ENCODE peak calls at places on chromosome 9, in nine cellular contexts. One of them, this sample, is unnamed.

GRCh38 chr9:122261469-122261881 is 3.2 kb downstream of the RBM18 start:
- DNase-seq in fibroblast of mammary gland: peak; percentile 72
- DNase-seq in effector memory CD8-positive, alpha-beta T cell: no peak
- DNase-seq in posterior cingulate gyrus: no peak
- DNase-seq in stimulated activated CD8-positive, alpha-beta memory T cell treated with anti-CD3 and anti-CD28 coated beads, Interleukin-15, amount 100 ng/mL, for 1 hour: no peak
- DNase-seq in psoas muscle: peak; percentile 79
- DNase-seq in T-helper 1 cell: no peak
- DNase-seq in GDM1: no peak
- DNase-seq in GM12891: no peak
- DNase-seq in this sample: peak; percentile 89

GRCh38 chr9:15635752-15636151 is 82.9 kb downstream of the CCDC171 start:
- DNase-seq in stimulated activated CD8-positive, alpha-beta memory T cell treated with anti-CD3 and anti-CD28 coated beads, Interleukin-15, amount 100 ng/mL, for 1 hour: no peak
- DNase-seq in posterior cingulate gyrus: no peak
- DNase-seq in psoas muscle: no peak
- DNase-seq in fibroblast of mammary gland: no peak
- DNase-seq in effector memory CD8-positive, alpha-beta T cell: no peak
- DNase-seq in T-helper 1 cell: no peak
- DNase-seq in GDM1: peak; percentile 5
- DNase-seq in GM12891: no peak
- DNase-seq in this sample: no peak

GRCh38 chr9:21828853-21829405 is 26.5 kb downstream of the MTAP start:
- DNase-seq in posterior cingulate gyrus: no peak
- DNase-seq in stimulated activated CD8-positive, alpha-beta memory T cell treated with anti-CD3 and anti-CD28 coated beads, Interleukin-15, amount 100 ng/mL, for 1 hour: no peak
- DNase-seq in T-helper 1 cell: no peak
- DNase-seq in GM12891: no peak
- DNase-seq in GDM1: no peak
- DNase-seq in psoas muscle: no peak
- DNase-seq in effector memory CD8-positive, alpha-beta T cell: no peak
- DNase-seq in fibroblast of mammary gland: no peak
- DNase-seq in this sample: peak; percentile 40

GRCh38 chr9:124220551-124221451 is 36.9 kb upstream of the NEK6 start:
- DNase-seq in stimulated activated CD8-positive, alpha-beta memory T cell treated with anti-CD3 and anti-CD28 coated beads, Interleukin-15, amount 100 ng/mL, for 1 hour: no peak
- DNase-seq in posterior cingulate gyrus: no peak
- DNase-seq in effector memory CD8-positive, alpha-beta T cell: no peak
- DNase-seq in fibroblast of mammary gland: peak; percentile 68
- DNase-seq in GDM1: no peak
- DNase-seq in GM12891: no peak
- DNase-seq in T-helper 1 cell: no peak
- DNase-seq in psoas muscle: peak; percentile 48
- DNase-seq in this sample: peak; percentile 15

GRCh38 chr9:35612843-35613242 is 5.4 kb downstream of the CD72 start:
- DNase-seq in effector memory CD8-positive, alpha-beta T cell: no peak
- DNase-seq in psoas muscle: no peak
- DNase-seq in stimulated activated CD8-positive, alpha-beta memory T cell treated with anti-CD3 and anti-CD28 coated beads, Interleukin-15, amount 100 ng/mL, for 1 hour: no peak
- DNase-seq in posterior cingulate gyrus: no peak
- DNase-seq in T-helper 1 cell: no peak
- DNase-seq in fibroblast of mammary gland: no peak
- DNase-seq in GM12891: no peak
- DNase-seq in GDM1: no peak
- DNase-seq in this sample: no peak

GRCh38 chr9:137053944-137054931 is at the start of gene ENTPD2:
- DNase-seq in fibroblast of mammary gland: no peak
- DNase-seq in psoas muscle: no peak
- DNase-seq in GM12891: no peak
- DNase-seq in effector memory CD8-positive, alpha-beta T cell: no peak
- DNase-seq in T-helper 1 cell: peak; percentile 43
- DNase-seq in GDM1: no peak
- DNase-seq in stimulated activated CD8-positive, alpha-beta memory T cell treated with anti-CD3 and anti-CD28 coated beads, Interleukin-15, amount 100 ng/mL, for 1 hour: no peak
- DNase-seq in posterior cingulate gyrus: no peak
- DNase-seq in this sample: no peak

GRCh38 chr9:121750715-121751623 is 99.5 kb downstream of the DAB2IP start:
- DNase-seq in stimulated activated CD8-positive, alpha-beta memory T cell treated with anti-CD3 and anti-CD28 coated beads, Interleukin-15, amount 100 ng/mL, for 1 hour: no peak
- DNase-seq in T-helper 1 cell: no peak
- DNase-seq in psoas muscle: no peak
- DNase-seq in posterior cingulate gyrus: peak; percentile 56
- DNase-seq in effector memory CD8-positive, alpha-beta T cell: no peak
- DNase-seq in GDM1: no peak
- DNase-seq in GM12891: no peak
- DNase-seq in fibroblast of mammary gland: no peak
- DNase-seq in this sample: no peak

GRCh38 chr9:93900971-93901861 is 53.9 kb downstream of the BARX1 start:
- DNase-seq in T-helper 1 cell: no peak
- DNase-seq in psoas muscle: peak; percentile 32
- DNase-seq in fibroblast of mammary gland: no peak
- DNase-seq in effector memory CD8-positive, alpha-beta T cell: no peak
- DNase-seq in stimulated activated CD8-positive, alpha-beta memory T cell treated with anti-CD3 and anti-CD28 coated beads, Interleukin-15, amount 100 ng/mL, for 1 hour: no peak
- DNase-seq in posterior cingulate gyrus: no peak
- DNase-seq in GM12891: peak; percentile 2
- DNase-seq in GDM1: no peak
- DNase-seq in this sample: no peak

GRCh38 chr9:110351009-110351467 is 13.4 kb upstream of the TXNDC8 start:
- DNase-seq in fibroblast of mammary gland: peak; percentile 85
- DNase-seq in GDM1: no peak
- DNase-seq in T-helper 1 cell: no peak
- DNase-seq in posterior cingulate gyrus: no peak
- DNase-seq in effector memory CD8-positive, alpha-beta T cell: no peak
- DNase-seq in GM12891: no peak
- DNase-seq in stimulated activated CD8-positive, alpha-beta memory T cell treated with anti-CD3 and anti-CD28 coated beads, Interleukin-15, amount 100 ng/mL, for 1 hour: no peak
- DNase-seq in psoas muscle: no peak
- DNase-seq in this sample: peak; percentile 74

GRCh38 chr9:71130521-71130920 is 9.1 kb upstream of the TRPM3 start:
- DNase-seq in GM12891: no peak
- DNase-seq in fibroblast of mammary gland: no peak
- DNase-seq in effector memory CD8-positive, alpha-beta T cell: no peak
- DNase-seq in psoas muscle: no peak
- DNase-seq in GDM1: no peak
- DNase-seq in T-helper 1 cell: no peak
- DNase-seq in posterior cingulate gyrus: no peak
- DNase-seq in stimulated activated CD8-positive, alpha-beta memory T cell treated with anti-CD3 and anti-CD28 coated beads, Interleukin-15, amount 100 ng/mL, for 1 hour: no peak
- DNase-seq in this sample: no peak

GRCh38 chr9:77896269-77897245 is 135.1 kb downstream of the GNAQ start:
- DNase-seq in T-helper 1 cell: no peak
- DNase-seq in GDM1: no peak
- DNase-seq in psoas muscle: peak; percentile 33
- DNase-seq in GM12891: no peak
- DNase-seq in fibroblast of mammary gland: no peak
- DNase-seq in stimulated activated CD8-positive, alpha-beta memory T cell treated with anti-CD3 and anti-CD28 coated beads, Interleukin-15, amount 100 ng/mL, for 1 hour: no peak
- DNase-seq in posterior cingulate gyrus: no peak
- DNase-seq in effector memory CD8-positive, alpha-beta T cell: no peak
- DNase-seq in this sample: no peak

GRCh38 chr9:77092536-77092935 is 73.1 kb downstream of the FOXB2 start:
- DNase-seq in effector memory CD8-positive, alpha-beta T cell: no peak
- DNase-seq in T-helper 1 cell: no peak
- DNase-seq in psoas muscle: no peak
- DNase-seq in fibroblast of mammary gland: peak; percentile 39
- DNase-seq in GM12891: no peak
- DNase-seq in GDM1: no peak
- DNase-seq in posterior cingulate gyrus: no peak
- DNase-seq in stimulated activated CD8-positive, alpha-beta memory T cell treated with anti-CD3 and anti-CD28 coated beads, Interleukin-15, amount 100 ng/mL, for 1 hour: no peak
- DNase-seq in this sample: peak; percentile 34

GRCh38 chr9:109751253-109751652 is 28.7 kb upstream of the PALM2AKAP2 start:
- DNase-seq in stimulated activated CD8-positive, alpha-beta memory T cell treated with anti-CD3 and anti-CD28 coated beads, Interleukin-15, amount 100 ng/mL, for 1 hour: no peak
- DNase-seq in GDM1: no peak
- DNase-seq in GM12891: no peak
- DNase-seq in fibroblast of mammary gland: no peak
- DNase-seq in posterior cingulate gyrus: no peak
- DNase-seq in psoas muscle: no peak
- DNase-seq in T-helper 1 cell: no peak
- DNase-seq in effector memory CD8-positive, alpha-beta T cell: no peak
- DNase-seq in this sample: no peak

GRCh38 chr9:81396528-81396927 is 292.8 kb downstream of the TLE1 start:
- DNase-seq in effector memory CD8-positive, alpha-beta T cell: no peak
- DNase-seq in fibroblast of mammary gland: no peak
- DNase-seq in posterior cingulate gyrus: no peak
- DNase-seq in psoas muscle: no peak
- DNase-seq in stimulated activated CD8-positive, alpha-beta memory T cell treated with anti-CD3 and anti-CD28 coated beads, Interleukin-15, amount 100 ng/mL, for 1 hour: no peak
- DNase-seq in T-helper 1 cell: no peak
- DNase-seq in GDM1: no peak
- DNase-seq in GM12891: no peak
- DNase-seq in this sample: no peak

GRCh38 chr9:94870793-94871558 is 144.5 kb downstream of the AOPEP start:
- DNase-seq in GDM1: no peak
- DNase-seq in fibroblast of mammary gland: no peak
- DNase-seq in stimulated activated CD8-positive, alpha-beta memory T cell treated with anti-CD3 and anti-CD28 coated beads, Interleukin-15, amount 100 ng/mL, for 1 hour: no peak
- DNase-seq in T-helper 1 cell: peak; percentile 26
- DNase-seq in GM12891: no peak
- DNase-seq in posterior cingulate gyrus: no peak
- DNase-seq in effector memory CD8-positive, alpha-beta T cell: peak; percentile 53
- DNase-seq in psoas muscle: peak; percentile 80
- DNase-seq in this sample: peak; percentile 99

GRCh38 chr9:136527131-136527530 is 18.7 kb downstream of the NOTCH1 start:
- DNase-seq in effector memory CD8-positive, alpha-beta T cell: no peak
- DNase-seq in posterior cingulate gyrus: no peak
- DNase-seq in GM12891: no peak
- DNase-seq in psoas muscle: no peak
- DNase-seq in fibroblast of mammary gland: no peak
- DNase-seq in stimulated activated CD8-positive, alpha-beta memory T cell treated with anti-CD3 and anti-CD28 coated beads, Interleukin-15, amount 100 ng/mL, for 1 hour: no peak
- DNase-seq in GDM1: no peak
- DNase-seq in T-helper 1 cell: no peak
- DNase-seq in this sample: no peak

GRCh38 chr9:101707708-101708107 is 30.7 kb downstream of the GRIN3A start:
- DNase-seq in T-helper 1 cell: no peak
- DNase-seq in fibroblast of mammary gland: no peak
- DNase-seq in GM12891: no peak
- DNase-seq in GDM1: no peak
- DNase-seq in stimulated activated CD8-positive, alpha-beta memory T cell treated with anti-CD3 and anti-CD28 coated beads, Interleukin-15, amount 100 ng/mL, for 1 hour: no peak
- DNase-seq in effector memory CD8-positive, alpha-beta T cell: no peak
- DNase-seq in psoas muscle: no peak
- DNase-seq in posterior cingulate gyrus: no peak
- DNase-seq in this sample: no peak

GRCh38 chr9:90979138-90979551 is 177.5 kb downstream of the SYK start:
- DNase-seq in psoas muscle: no peak
- DNase-seq in T-helper 1 cell: no peak
- DNase-seq in GDM1: no peak
- DNase-seq in stimulated activated CD8-positive, alpha-beta memory T cell treated with anti-CD3 and anti-CD28 coated beads, Interleukin-15, amount 100 ng/mL, for 1 hour: no peak
- DNase-seq in fibroblast of mammary gland: no peak
- DNase-seq in posterior cingulate gyrus: no peak
- DNase-seq in effector memory CD8-positive, alpha-beta T cell: no peak
- DNase-seq in GM12891: no peak
- DNase-seq in this sample: no peak

GRCh38 chr9:121596515-121596914 is 54.9 kb upstream of the DAB2IP start:
- DNase-seq in stimulated activated CD8-positive, alpha-beta memory T cell treated with anti-CD3 and anti-CD28 coated beads, Interleukin-15, amount 100 ng/mL, for 1 hour: no peak
- DNase-seq in posterior cingulate gyrus: no peak
- DNase-seq in GDM1: no peak
- DNase-seq in fibroblast of mammary gland: no peak
- DNase-seq in GM12891: no peak
- DNase-seq in psoas muscle: no peak
- DNase-seq in T-helper 1 cell: no peak
- DNase-seq in effector memory CD8-positive, alpha-beta T cell: no peak
- DNase-seq in this sample: no peak

GRCh38 chr9:1495684-1496083 is 445.5 kb downstream of the DMRT2 start:
- DNase-seq in effector memory CD8-positive, alpha-beta T cell: no peak
- DNase-seq in GDM1: no peak
- DNase-seq in posterior cingulate gyrus: no peak
- DNase-seq in psoas muscle: no peak
- DNase-seq in stimulated activated CD8-positive, alpha-beta memory T cell treated with anti-CD3 and anti-CD28 coated beads, Interleukin-15, amount 100 ng/mL, for 1 hour: no peak
- DNase-seq in fibroblast of mammary gland: no peak
- DNase-seq in T-helper 1 cell: no peak
- DNase-seq in GM12891: no peak
- DNase-seq in this sample: no peak

GRCh38 chr9:7304596-7304995 is 495.0 kb downstream of the DMAC1 start:
- DNase-seq in effector memory CD8-positive, alpha-beta T cell: no peak
- DNase-seq in psoas muscle: no peak
- DNase-seq in stimulated activated CD8-positive, alpha-beta memory T cell treated with anti-CD3 and anti-CD28 coated beads, Interleukin-15, amount 100 ng/mL, for 1 hour: no peak
- DNase-seq in T-helper 1 cell: no peak
- DNase-seq in posterior cingulate gyrus: no peak
- DNase-seq in GDM1: no peak
- DNase-seq in fibroblast of mammary gland: no peak
- DNase-seq in GM12891: no peak
- DNase-seq in this sample: no peak

GRCh38 chr9:89498845-89499480 is 1.1 kb upstream of the SEMA4D start:
- DNase-seq in effector memory CD8-positive, alpha-beta T cell: peak; percentile 44
- DNase-seq in stimulated activated CD8-positive, alpha-beta memory T cell treated with anti-CD3 and anti-CD28 coated beads, Interleukin-15, amount 100 ng/mL, for 1 hour: no peak
- DNase-seq in T-helper 1 cell: peak; percentile 43
- DNase-seq in psoas muscle: no peak
- DNase-seq in GDM1: peak; percentile 86
- DNase-seq in fibroblast of mammary gland: no peak
- DNase-seq in posterior cingulate gyrus: no peak
- DNase-seq in GM12891: peak; percentile 50
- DNase-seq in this sample: peak; percentile 34

GRCh38 chr9:98569491-98569890 is 139.2 kb downstream of the GABBR2 start:
- DNase-seq in T-helper 1 cell: no peak
- DNase-seq in posterior cingulate gyrus: no peak
- DNase-seq in effector memory CD8-positive, alpha-beta T cell: no peak
- DNase-seq in GDM1: no peak
- DNase-seq in fibroblast of mammary gland: no peak
- DNase-seq in GM12891: no peak
- DNase-seq in psoas muscle: no peak
- DNase-seq in stimulated activated CD8-positive, alpha-beta memory T cell treated with anti-CD3 and anti-CD28 coated beads, Interleukin-15, amount 100 ng/mL, for 1 hour: no peak
- DNase-seq in this sample: no peak

GRCh38 chr9:125763373-125763772 is 16.2 kb downstream of the PBX3 start:
- DNase-seq in fibroblast of mammary gland: no peak
- DNase-seq in T-helper 1 cell: no peak
- DNase-seq in stimulated activated CD8-positive, alpha-beta memory T cell treated with anti-CD3 and anti-CD28 coated beads, Interleukin-15, amount 100 ng/mL, for 1 hour: no peak
- DNase-seq in GDM1: no peak
- DNase-seq in effector memory CD8-positive, alpha-beta T cell: no peak
- DNase-seq in GM12891: no peak
- DNase-seq in psoas muscle: no peak
- DNase-seq in posterior cingulate gyrus: no peak
- DNase-seq in this sample: no peak

GRCh38 chr9:8802242-8802641 is 1002.7 kb upstream of the DMAC1 start:
- DNase-seq in stimulated activated CD8-positive, alpha-beta memory T cell treated with anti-CD3 and anti-CD28 coated beads, Interleukin-15, amount 100 ng/mL, for 1 hour: no peak
- DNase-seq in GDM1: no peak
- DNase-seq in fibroblast of mammary gland: no peak
- DNase-seq in T-helper 1 cell: no peak
- DNase-seq in effector memory CD8-positive, alpha-beta T cell: no peak
- DNase-seq in psoas muscle: no peak
- DNase-seq in GM12891: no peak
- DNase-seq in posterior cingulate gyrus: no peak
- DNase-seq in this sample: no peak

GRCh38 chr9:69922646-69923045 is 102.0 kb downstream of the CFAP95 start:
- DNase-seq in GM12891: no peak
- DNase-seq in stimulated activated CD8-positive, alpha-beta memory T cell treated with anti-CD3 and anti-CD28 coated beads, Interleukin-15, amount 100 ng/mL, for 1 hour: no peak
- DNase-seq in T-helper 1 cell: no peak
- DNase-seq in effector memory CD8-positive, alpha-beta T cell: no peak
- DNase-seq in posterior cingulate gyrus: no peak
- DNase-seq in psoas muscle: no peak
- DNase-seq in GDM1: no peak
- DNase-seq in fibroblast of mammary gland: no peak
- DNase-seq in this sample: no peak

GRCh38 chr9:69207503-69207902 is 33.4 kb downstream of the TJP2 start:
- DNase-seq in T-helper 1 cell: no peak
- DNase-seq in posterior cingulate gyrus: no peak
- DNase-seq in psoas muscle: no peak
- DNase-seq in GDM1: no peak
- DNase-seq in effector memory CD8-positive, alpha-beta T cell: no peak
- DNase-seq in stimulated activated CD8-positive, alpha-beta memory T cell treated with anti-CD3 and anti-CD28 coated beads, Interleukin-15, amount 100 ng/mL, for 1 hour: no peak
- DNase-seq in GM12891: no peak
- DNase-seq in fibroblast of mammary gland: no peak
- DNase-seq in this sample: no peak

GRCh38 chr9:122912964-122913673 is at the start of gene ZBTB6:
- DNase-seq in effector memory CD8-positive, alpha-beta T cell: peak; percentile 59
- DNase-seq in GM12891: peak; percentile 61
- DNase-seq in posterior cingulate gyrus: peak; percentile 77
- DNase-seq in fibroblast of mammary gland: peak; percentile 84
- DNase-seq in stimulated activated CD8-positive, alpha-beta memory T cell treated with anti-CD3 and anti-CD28 coated beads, Interleukin-15, amount 100 ng/mL, for 1 hour: peak; percentile 14
- DNase-seq in GDM1: peak; percentile 32
- DNase-seq in psoas muscle: peak; percentile 80
- DNase-seq in T-helper 1 cell: peak; percentile 67
- DNase-seq in this sample: peak; percentile 90

GRCh38 chr9:71925834-71926233 is 14.4 kb downstream of the C9orf85 start:
- DNase-seq in psoas muscle: no peak
- DNase-seq in T-helper 1 cell: no peak
- DNase-seq in fibroblast of mammary gland: no peak
- DNase-seq in GM12891: no peak
- DNase-seq in posterior cingulate gyrus: no peak
- DNase-seq in stimulated activated CD8-positive, alpha-beta memory T cell treated with anti-CD3 and anti-CD28 coated beads, Interleukin-15, amount 100 ng/mL, for 1 hour: no peak
- DNase-seq in effector memory CD8-positive, alpha-beta T cell: no peak
- DNase-seq in GDM1: no peak
- DNase-seq in this sample: no peak

This sample was measured in myocyte.